ENCODE peak calls at places on chromosomes 6 and 20, in four cellular contexts. F is NCI-H524, K is left cardiac atrium, N is heart left ventricle. U is an unnamed sample.

GRCh38 chr6:65229768-65230167 is 477.3 kb downstream of the EYS start:
- DNase-seq in F (no peak), K (no peak), N (no peak), U (no peak)

GRCh38 chr20:54469293-54469692 is 6.1 kb upstream of the DOK5 start:
- DNase-seq in F (peak), K (no peak), N (no peak), U (no peak)

GRCh38 chr6:126302191-126302590 is 37.7 kb upstream of the CENPW start:
- DNase-seq in F (no peak), K (no peak), N (no peak), U (no peak)

GRCh38 chr6:41348934-41349333 is 13.5 kb downstream of the NCR2 start:
- DNase-seq in F (no peak), K (no peak), N (no peak), U (no peak)

GRCh38 chr6:30150671-30151395 is 10.2 kb downstream of the TRIM10 start:
- DNase-seq in F (no peak), K (no peak), N (no peak), U (no peak)

GRCh38 chr6:148577687-148578488 is 168.9 kb upstream of the UST start:
- DNase-seq in F (peak), K (peak), N (peak), U (peak)

GRCh38 chr20:46205349-46205748 is 87.2 kb downstream of the CD40 start:
- DNase-seq in F (no peak), K (no peak), N (no peak), U (no peak)

GRCh38 chr6:158751192-158751591 is 68.0 kb downstream of the EZR start:
- DNase-seq in F (peak), K (no peak), N (no peak), U (no peak)

GRCh38 chr6:44966449-44967091 is 361.6 kb upstream of the RUNX2 start:
- DNase-seq in F (no peak), K (no peak), N (no peak), U (no peak)

GRCh38 chr20:62040381-62040922 is 25.2 kb downstream of the TAF4 start:
- DNase-seq in F (no peak), K (no peak), N (no peak), U (no peak)

U was measured in NCI-H2227 treated with DMSO at 0.1 percent for 48 hours.